ENCODE peak calls at places on chromosomes 5 and 9, in six cellular contexts. N is CD4-positive, alpha-beta T cell; Q is neuronal stem cell; Z is upper lobe of right lung; C is WERI-Rb-1; S is right atrium auricular region. L is an unnamed sample. For H3K27me3, the result is how much of the 10 kb centered on the place peaks cover.

GRCh38 chr5:79729686-79730085 is 40.0 kb downstream of the CMYA5 start:
- DNase-seq in Z (no peak), C (no peak), Q (no peak), S (no peak), N (no peak), L (no peak)

GRCh38 chr9:38318755-38319495 is 73.6 kb upstream of the ALDH1B1 start:
- DNase-seq in S (no peak), Q (no peak), Z (no peak), N (no peak), C (no peak), L (peak)

GRCh38 chr5:73365301-73365853 is 83.2 kb downstream of the FOXD1 start:
- DNase-seq in Z (no peak), Q (no peak), N (no peak), S (no peak), C (no peak), L (peak)

GRCh38 chr9:95857896-95858295 is 17.6 kb upstream of the ERCC6L2 start:
- DNase-seq in C (no peak), Z (no peak), S (no peak), N (no peak), Q (no peak), L (no peak)

GRCh38 chr5:161372682-161373344 is 173.7 kb downstream of the GABRB2 start:
- DNase-seq in Q (no peak), S (no peak), C (no peak), N (no peak), Z (no peak), L (no peak)

GRCh38 chr5:76718381-76718832 is 2.5 kb downstream of the F2R start:
- DNase-seq in Z (no peak), Q (no peak), C (no peak), N (no peak), S (no peak), L (no peak)

GRCh38 chr5:163306421-163306820 is 131.0 kb upstream of the CCNG1 start:
- DNase-seq in N (no peak), Q (no peak), S (no peak), C (no peak), Z (no peak), L (no peak)

GRCh38 chr5:54093861-54094260 is 216.5 kb downstream of the ARL15 start:
- DNase-seq in Q (no peak), C (no peak), N (no peak), S (no peak), Z (no peak), L (no peak)

GRCh38 chr9:134568756-134569155 is 72.8 kb upstream of the COL5A1 start:
- DNase-seq in N (no peak), Q (no peak), Z (no peak), S (no peak), C (no peak), L (no peak)

GRCh38 chr5:127562252-127562651 is 44.8 kb downstream of the PRRC1 start:
- DNase-seq in N (no peak), S (no peak), Q (peak), C (peak), Z (no peak), L (no peak)

GRCh38 chr9:14790628-14791027 is 68.1 kb upstream of the CER1 start:
- DNase-seq in C (no peak), N (no peak), Z (no peak), Q (no peak), S (no peak), L (no peak)

GRCh38 chr9:3708751-3709150 is 182.9 kb upstream of the RFX3 start:
- DNase-seq in C (no peak), Z (no peak), S (no peak), N (no peak), Q (no peak), L (no peak)

GRCh38 chr5:171269717-171270116 is 39.3 kb upstream of the TLX3 start:
- DNase-seq in Q (no peak), C (no peak), S (no peak), N (no peak), Z (no peak), L (no peak)

GRCh38 chr5:79346420-79346824 is 110.5 kb downstream of the JMY start:
- DNase-seq in Z (no peak), N (no peak), Q (no peak), S (no peak), C (no peak), L (peak)

GRCh38 chr5:150211156-150212030 is 21.5 kb downstream of the SLC6A7 start:
- DNase-seq in Q (no peak), S (no peak), N (no peak), C (no peak), Z (no peak), L (peak)
- H3K27ac ChIP-seq in Q (no peak), S (no peak), N (no peak), C (no peak), Z (no peak), L (peak)

GRCh38 chr9:36985769-36986547 is 48.1 kb downstream of the PAX5 start:
- DNase-seq in Q (no peak), S (no peak), C (no peak), Z (peak), N (no peak), L (no peak)
- H3K27me3 ChIP-seq in Q (half or more), S (under half), C (under half), Z (half or more), N (half or more), L (half or more)

DNA sequence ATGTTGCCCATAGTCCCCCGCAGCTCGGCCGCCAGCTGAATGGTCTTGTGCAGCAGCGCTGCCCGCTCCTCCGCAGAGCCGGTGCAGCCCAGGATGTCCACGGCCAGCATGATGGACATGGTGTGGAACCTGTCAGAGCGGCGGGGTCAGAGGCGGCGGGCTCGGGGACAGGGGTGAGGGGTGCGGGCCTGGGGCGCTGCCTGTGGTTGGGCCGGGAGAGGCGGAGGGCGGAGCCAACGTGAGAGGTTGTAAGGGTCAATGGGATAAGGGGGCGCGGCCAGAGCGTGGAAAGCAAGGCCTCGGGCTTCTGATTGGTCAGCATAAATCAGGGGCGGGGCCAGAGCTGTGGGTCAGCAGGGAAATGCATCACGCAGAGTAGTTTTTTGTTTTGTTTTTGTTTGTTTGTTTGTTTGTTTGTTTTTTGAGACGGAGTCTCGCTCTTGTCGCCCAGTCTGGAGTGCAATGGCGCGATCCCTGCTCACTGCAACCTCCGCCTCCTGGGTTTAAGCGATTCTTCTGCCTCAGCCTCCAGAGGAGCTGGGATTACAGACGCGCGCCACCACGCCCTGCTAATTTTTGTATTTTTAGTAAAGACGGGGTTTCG is 6.8 kb upstream of the TOR2A start:
- DNase-seq in Q (peak), S (no peak), Z (peak), N (no peak), C (peak), L (no peak)
- H3K27ac ChIP-seq in Q (no peak), S (no peak), Z (no peak), N (no peak), C (no peak), L (no peak)

DNA sequence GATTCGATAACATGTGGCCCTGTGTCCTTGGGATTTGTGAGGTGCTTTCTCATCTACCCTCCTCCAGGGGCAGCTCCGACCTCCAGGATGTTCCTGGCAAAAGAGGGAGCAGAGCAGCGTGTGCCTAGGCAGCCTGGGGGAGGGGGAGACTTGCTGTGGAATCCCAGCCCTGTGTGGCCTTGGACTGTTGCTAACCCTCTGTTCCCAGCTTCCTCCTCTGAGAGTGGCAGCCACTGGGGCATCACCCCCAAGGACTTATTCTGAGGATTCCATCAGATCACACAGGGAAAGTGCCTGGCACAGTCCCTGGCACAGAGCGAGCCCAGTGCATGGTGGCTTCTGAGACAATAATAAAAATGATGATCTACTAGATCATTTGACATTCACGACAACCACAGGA is 265.1 kb upstream of the MVB12B start:
- DNase-seq in C (no peak), S (no peak), Q (no peak), Z (peak), N (no peak), L (no peak)
- H3K27me3 ChIP-seq in C (under half), S (under half), Q (under half), Z (under half), N (under half), L (under half)

DNA sequence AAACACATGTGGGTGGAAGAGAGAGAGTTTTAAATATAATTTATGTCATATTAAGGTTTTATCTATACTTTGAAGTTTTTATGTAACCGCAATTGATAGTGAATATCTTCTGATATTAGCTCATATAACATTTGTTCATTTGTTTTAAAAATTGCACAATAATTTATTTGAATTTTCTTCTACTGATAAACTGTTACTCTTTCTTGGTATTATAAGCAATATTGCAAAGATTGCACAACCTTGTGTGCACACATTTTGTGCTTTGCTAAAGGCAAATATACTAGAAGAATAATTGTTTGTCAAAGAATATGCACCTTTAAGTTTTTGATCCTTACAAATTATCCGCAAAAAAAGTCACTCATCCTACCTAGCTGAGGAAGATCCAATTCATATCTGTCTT is 275.7 kb downstream of the TLR4 start:
- DNase-seq in C (no peak), N (no peak), Z (no peak), Q (no peak), S (no peak), L (no peak)
- H3K27ac ChIP-seq in C (no peak), N (no peak), Z (no peak), Q (no peak), S (no peak), L (no peak)

GRCh38 chr9:133524146-133524545 is 613 bp downstream of the MYMK start:
- DNase-seq in N (no peak), Z (no peak), S (no peak), Q (no peak), C (no peak), L (no peak)
- H3K27me3 ChIP-seq in N (under half), Z (under half), S (under half), Q (under half), C (under half), L (half or more)

GRCh38 chr9:113654605-113655193 is 191.2 kb downstream of the RGS3 start:
- DNase-seq in S (peak), N (no peak), Q (no peak), C (no peak), Z (peak), L (no peak)
- H3K27ac ChIP-seq in S (peak), N (no peak), Q (no peak), C (peak), Z (peak), L (no peak)

GRCh38 chr9:126670270-126670669 is 56.5 kb downstream of the LMX1B start:
- DNase-seq in Z (no peak), Q (no peak), N (no peak), S (no peak), C (no peak), L (peak)
- H3K27me3 ChIP-seq in Z (half or more), Q (half or more), N (half or more), S (under half), C (under half), L (under half)